ENCODE peak calls at places on chromosome 16, in five cellular contexts. W, X, F, C and B are unnamed samples.

GRCh38 chr16:19817875-19818274 is 66.8 kb downstream of the GPRC5B start:
- DNase-seq in W (no peak), X (no peak), F (no peak), C (no peak), B (no peak)

GRCh38 chr16:1757714-1758461 is 13.5 kb downstream of the NME3 start:
- DNase-seq in W (no peak), X (peak; percentile 64), F (no peak), C (no peak), B (no peak)

GRCh38 chr16:75026892-75027391 is 28.1 kb downstream of the ZNRF1 start:
- DNase-seq in W (no peak), X (no peak), F (no peak), C (no peak), B (no peak)

GRCh38 chr16:83847371-83848225 is 39.8 kb downstream of the HSBP1 start:
- DNase-seq in W (no peak), X (no peak), F (no peak), C (no peak), B (no peak)

GRCh38 chr16:74025-74424 is 1.6 kb upstream of the RHBDF1 start:
- DNase-seq in W (no peak), X (no peak), F (no peak), C (no peak), B (no peak)

GRCh38 chr16:391885-392335 is 5.1 kb upstream of the NME4 start:
- DNase-seq in W (no peak), X (peak; percentile 65), F (peak; percentile 62), C (peak; percentile 83), B (peak; percentile 60)

GRCh38 chr16:70161350-70161749 is 12.2 kb upstream of the CLEC18C start:
- DNase-seq in W (no peak), X (no peak), F (peak; percentile 14), C (no peak), B (no peak)

GRCh38 chr16:74611721-74612120 is 4.8 kb upstream of the GLG1 start:
- DNase-seq in W (no peak), X (no peak), F (no peak), C (no peak), B (no peak)

GRCh38 chr16:86538196-86538780 is 16.7 kb downstream of the MTHFSD start:
- DNase-seq in W (no peak), X (no peak), F (no peak), C (no peak), B (no peak)

GRCh38 chr16:56625140-56625942 is at the start of gene MT1E:
- DNase-seq in W (peak; percentile 77), X (peak; percentile 83), F (no peak), C (no peak), B (peak; percentile 93)

GRCh38 chr16:87728026-87728425 is 37.8 kb downstream of the KLHDC4 start:
- DNase-seq in W (no peak), X (no peak), F (no peak), C (no peak), B (no peak)

GRCh38 chr16:85935957-85936760 is 37.2 kb downstream of the IRF8 start:
- DNase-seq in W (no peak), X (peak; percentile 46), F (no peak), C (no peak), B (no peak)

GRCh38 chr16:4101421-4102275 is 14.6 kb downstream of the ADCY9 start:
- DNase-seq in W (no peak), X (no peak), F (no peak), C (no peak), B (peak; percentile 44)

GRCh38 chr16:80300456-80300855 is 240.3 kb upstream of the DYNLRB2 start:
- DNase-seq in W (no peak), X (no peak), F (no peak), C (no peak), B (no peak)

GRCh38 chr16:82703156-82703555 is 76.4 kb downstream of the CDH13 start:
- DNase-seq in W (no peak), X (no peak), F (no peak), C (no peak), B (no peak)

GRCh38 chr16:84754353-84754856 is 54.6 kb downstream of the USP10 start:
- DNase-seq in W (peak; percentile 79), X (peak; percentile 71), F (peak; percentile 76), C (peak; percentile 33), B (peak; percentile 67)

GRCh38 chr16:17368511-17368910 is 102.2 kb downstream of the XYLT1 start:
- DNase-seq in W (no peak), X (no peak), F (no peak), C (no peak), B (no peak)

GRCh38 chr16:70651524-70651923 is 5.2 kb downstream of the IL34 start:
- DNase-seq in W (no peak), X (no peak), F (no peak), C (no peak), B (no peak)

GRCh38 chr16:29943846-29944669 is 17.8 kb upstream of the TMEM219 start:
- DNase-seq in W (peak; percentile 98), X (peak; percentile 79), F (peak; percentile 76), C (no peak), B (peak; percentile 41)

GRCh38 chr16:66359012-66359411 is 7.5 kb upstream of the CDH5 start:
- DNase-seq in W (no peak), X (no peak), F (no peak), C (no peak), B (no peak)

GRCh38 chr16:19389246-19389645 is 28.4 kb upstream of the TMC5 start:
- DNase-seq in W (no peak), X (peak; percentile 84), F (peak; percentile 64), C (no peak), B (peak; percentile 83)

GRCh38 chr16:64017789-64018188 is 1104.1 kb downstream of the CDH11 start:
- DNase-seq in W (no peak), X (no peak), F (no peak), C (no peak), B (no peak)

GRCh38 chr16:87724490-87725291 is 41.1 kb downstream of the KLHDC4 start:
- DNase-seq in W (no peak), X (peak; percentile 19), F (no peak), C (no peak), B (no peak)

DNA sequence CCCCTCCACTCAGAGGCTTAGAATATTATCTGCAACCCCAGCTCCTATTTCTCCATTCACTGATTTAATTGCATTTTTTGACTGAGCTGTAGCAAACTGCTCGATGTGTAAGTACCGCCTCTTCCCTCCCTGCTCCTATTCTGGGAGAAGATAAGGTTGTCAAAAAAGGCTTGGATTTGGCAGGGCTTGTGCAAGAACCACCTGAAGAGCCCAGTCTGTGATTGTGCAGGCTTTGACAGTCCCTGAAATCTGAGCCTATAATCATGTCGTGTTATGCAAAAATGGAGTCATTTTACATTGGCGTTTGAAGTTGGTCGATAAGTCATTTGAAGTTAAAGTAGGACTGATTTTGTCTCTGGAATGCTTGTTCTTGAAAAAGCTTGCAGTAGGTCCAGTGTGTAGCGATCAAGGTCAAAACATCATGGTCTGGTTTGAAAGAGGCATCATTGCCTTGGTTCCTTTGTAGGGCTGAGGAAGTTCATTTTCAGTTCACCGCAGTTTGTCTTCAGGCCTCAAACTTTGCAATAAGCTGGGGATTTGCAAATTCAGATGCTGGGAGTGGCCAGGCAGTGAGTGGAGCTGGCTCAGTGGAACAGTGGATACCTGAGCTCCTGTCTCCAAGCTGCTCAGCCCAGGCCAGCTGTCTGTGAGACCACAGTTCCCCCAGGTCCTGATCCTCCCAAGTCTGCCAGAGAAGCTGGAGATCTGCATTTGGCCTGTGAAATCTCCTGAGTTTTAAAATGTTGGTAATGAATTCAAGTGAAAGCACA is 68.9 kb downstream of the KATNIP start:
- DNase-seq in W (no peak), X (no peak), F (no peak), C (no peak), B (no peak)
- H3K4me3 ChIP-seq in W (no peak overlapping the region), X (no peak overlapping the region), F (no peak overlapping the region), C (no peak overlapping the region), B (no peak overlapping the region)

GRCh38 chr16:72291531-72291981 is 119.6 kb upstream of the PMFBP1 start:
- DNase-seq in W (peak; percentile 76), X (no peak), F (no peak), C (no peak), B (no peak)
- TF ChIP-seq POLR2AphosphoS5 in W (no peak), X (peak; percentile 41), F (no peak), C (no peak), B (peak; percentile 6)

DNA sequence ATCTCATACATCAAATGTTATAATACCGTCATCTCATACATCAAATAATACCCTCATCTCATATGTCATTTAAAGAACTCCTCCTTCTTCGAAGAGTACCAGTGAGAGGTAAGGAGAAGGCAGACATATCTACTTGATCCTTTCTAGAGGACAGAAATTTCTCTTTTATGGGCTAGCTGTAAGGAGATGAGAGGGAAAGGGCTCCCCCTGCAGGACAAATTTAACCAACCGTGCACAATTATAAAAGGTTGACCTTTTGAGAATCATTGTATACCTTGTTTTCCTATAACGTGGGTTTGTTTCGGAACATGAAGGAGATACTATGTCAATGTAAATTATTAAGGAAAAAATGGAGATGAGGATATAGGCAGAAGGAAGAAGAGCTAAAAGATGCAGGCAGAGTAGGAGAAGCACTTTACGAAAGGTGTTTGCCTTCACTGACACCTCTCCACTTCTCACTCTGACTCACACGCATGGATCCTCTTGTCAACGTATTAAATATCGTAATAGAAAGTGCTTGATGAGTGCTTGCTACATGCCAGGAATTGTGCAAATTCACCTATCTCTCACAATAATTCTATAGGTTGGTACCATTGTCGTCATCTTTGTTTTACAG is 465.9 kb upstream of the ERCC4 start:
- DNase-seq in W (peak; percentile 4), X (peak; percentile 9), F (peak; percentile 41), C (no peak), B (peak; percentile 33)
- TF ChIP-seq CTCF in W (peak; percentile 18), X (peak; percentile 28), F (peak; percentile 67), C (no peak), B (no peak)

DNA sequence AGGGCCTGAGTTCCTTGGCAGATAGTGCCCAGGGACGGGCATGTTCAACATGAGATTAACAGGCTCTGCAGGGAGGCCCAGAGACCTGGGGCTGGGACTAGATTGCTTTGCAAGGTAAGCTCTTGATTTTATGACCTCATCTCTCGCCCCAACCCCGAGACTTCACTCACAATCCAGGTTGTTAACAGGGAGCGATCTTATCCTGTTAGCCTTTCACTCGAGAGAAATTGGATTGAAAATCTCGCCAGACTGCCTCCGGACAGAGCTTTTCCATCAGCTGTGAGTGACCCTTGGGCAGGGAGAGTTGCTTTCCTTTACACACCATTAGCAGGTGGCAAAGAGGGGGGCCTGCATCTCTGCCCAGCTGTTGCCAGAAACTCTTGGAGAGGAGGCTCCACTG is 521.7 kb upstream of the EEF2KMT start:
- DNase-seq in W (no peak), X (no peak), F (no peak), C (no peak), B (no peak)
- H3K4me3 ChIP-seq in W (no peak overlapping the region), X (no peak overlapping the region), F (no peak overlapping the region), C (no peak overlapping the region), B (no peak overlapping the region)

GRCh38 chr16:28925386-28926228 is 569 bp upstream of the RABEP2 start:
- DNase-seq in W (peak; percentile 54), X (peak; percentile 76), F (peak; percentile 76), C (peak; percentile 36), B (peak; percentile 62)
- TF ChIP-seq POLR2AphosphoS5 in W (peak; percentile 71), X (peak; percentile 1), F (peak; percentile 75), C (peak; percentile 72), B (no peak)

GRCh38 chr16:10122546-10122945 is 59.7 kb downstream of the GRIN2A start:
- DNase-seq in W (no peak), X (no peak), F (peak; percentile 19), C (no peak), B (no peak)
- TF ChIP-seq CTCF in W (no peak), X (no peak), F (peak; percentile 17), C (peak; percentile 17), B (no peak)